ENCODE peak calls at places on chromosomes 4 and X, in six cellular contexts. Q is naive thymus-derived CD8-positive, alpha-beta T cell; P is NCI-H1930; O is NCI-H1105; Z is Kasumi-1; H is HepG2. Y is an unnamed sample.

GRCh38 chr4:180041576-180041975 is 2201.6 kb upstream of the TENM3 start:
- DNase-seq in Q (no peak), P (no peak), O (no peak), Z (no peak), H (peak), Y (no peak)

GRCh38 chr4:53863731-53864130 is 200.7 kb downstream of the CHIC2 start:
- DNase-seq in Q (no peak), P (no peak), O (no peak), Z (no peak), H (no peak), Y (no peak)

GRCh38 chr4:19936471-19936870 is 315.2 kb upstream of the SLIT2 start:
- DNase-seq in Q (no peak), P (no peak), O (no peak), Z (no peak), H (no peak), Y (no peak)

GRCh38 chrX:134004038-134004437 is 18.6 kb upstream of the GPC3 start:
- DNase-seq in Q (no peak), P (no peak), O (no peak), Z (no peak), H (no peak), Y (no peak)

GRCh38 chrX:50211510-50211909 is 6.9 kb downstream of the CCNB3 start:
- DNase-seq in Q (no peak), P (no peak), O (no peak), Z (peak), H (no peak), Y (no peak)

GRCh38 chr4:176186721-176187395 is 8.5 kb downstream of the SPATA4 start:
- DNase-seq in Q (no peak), P (no peak), O (no peak), Z (no peak), H (no peak), Y (no peak)

GRCh38 chrX:65587616-65588526 is 53.3 kb upstream of the LAS1L start:
- DNase-seq in Q (no peak), P (no peak), O (peak), Z (peak), H (no peak), Y (no peak)

GRCh38 chr4:165345663-165346417 is 18.4 kb downstream of the MSMO1 start:
- DNase-seq in Q (no peak), P (no peak), O (no peak), Z (no peak), H (no peak), Y (no peak)

GRCh38 chrX:30570505-30570904 is 7.1 kb downstream of the TASL start:
- DNase-seq in Q (no peak), P (no peak), O (peak), Z (no peak), H (peak), Y (no peak)

GRCh38 chr4:95547708-95548471 is 883 bp downstream of the UNC5C start:
- DNase-seq in Q (no peak), P (no peak), O (no peak), Z (no peak), H (no peak), Y (no peak)

GRCh38 chr4:46930866-46931265 is 21.8 kb upstream of the COX7B2 start:
- DNase-seq in Q (no peak), P (no peak), O (no peak), Z (no peak), H (no peak), Y (no peak)

Y was measured in NCI-H2107.